ENCODE peak calls at places on chromosomes 5 and 9, in five cellular contexts. J is C1 segment of cervical spinal cord, E is germinal center, Z is DMS 273 treated with DMSO at 0.1 percent for 48 hours, M is WTC11. U is an unnamed sample.
A peak's percentile ranks its signal among the peaks of the same experiment; 100 is the strongest.

GRCh38 chr9:35681341-35682002 is 7.7 kb downstream of the CA9 start:
- DNase-seq in E (no peak), Z (no peak), J (no peak), M (no peak), U (no peak)

GRCh38 chr5:169592937-169593650 is 9.5 kb downstream of the SPDL1 start:
- DNase-seq in Z (no peak), M (no peak), J (no peak), E (no peak), U (no peak)

GRCh38 chr9:119788876-119789275 is 419.6 kb upstream of the BRINP1 start:
- DNase-seq in J (no peak), E (no peak), Z (no peak), M (no peak), U (no peak)

GRCh38 chr9:72592501-72593403 is 71.3 kb downstream of the TMC1 start:
- DNase-seq in E (peak; percentile 23), M (no peak), Z (peak; percentile 13), J (peak; percentile 60), U (peak; percentile 19)

GRCh38 chr5:56829137-56829536 is 13.8 kb downstream of the MAP3K1 start:
- DNase-seq in E (no peak), J (no peak), M (no peak), Z (no peak), U (no peak)

GRCh38 chr9:86389648-86390047 is 35.4 kb upstream of the TUT7 start:
- DNase-seq in M (no peak), J (no peak), Z (no peak), E (no peak), U (no peak)

GRCh38 chr5:176812269-176813259 is 2.2 kb downstream of the UNC5A start:
- DNase-seq in J (peak; percentile 57), E (no peak), Z (no peak), M (peak; percentile 76), U (peak; percentile 66)

GRCh38 chr9:128061305-128061704 is 5.8 kb downstream of the NAIF1 start:
- DNase-seq in E (no peak), M (no peak), Z (no peak), J (no peak), U (no peak)

GRCh38 chr9:130779153-130779855 is 55.8 kb upstream of the ABL1 start:
- DNase-seq in J (no peak), E (no peak), M (no peak), Z (no peak), U (no peak)

GRCh38 chr9:36204906-36205547 is 14.3 kb downstream of the CLTA start:
- DNase-seq in J (no peak), Z (no peak), M (peak; percentile 38), E (no peak), U (no peak)

GRCh38 chr5:87741891-87742290 is 329.2 kb upstream of the CCNH start:
- DNase-seq in E (no peak), M (no peak), Z (no peak), J (no peak), U (no peak)

GRCh38 chr9:35645736-35646582 is 4.8 kb downstream of the SIT1 start:
- DNase-seq in E (peak; percentile 48), J (no peak), Z (no peak), M (peak; percentile 77), U (peak; percentile 71)

GRCh38 chr5:72066658-72067057 is 40.6 kb upstream of the MAP1B start:
- DNase-seq in Z (no peak), E (no peak), J (no peak), M (no peak), U (peak; percentile 29)

GRCh38 chr9:136082496-136083361 is 12.4 kb downstream of the NACC2 start:
- DNase-seq in M (no peak), Z (no peak), E (no peak), J (peak; percentile 44), U (no peak)

GRCh38 chr9:92944921-92945320 is 2.4 kb upstream of the FGD3 start:
- DNase-seq in E (no peak), Z (no peak), J (no peak), M (no peak), U (no peak)

GRCh38 chr5:140568664-140569063 is 4.0 kb downstream of the SLC35A4 start:
- DNase-seq in E (no peak), M (no peak), J (no peak), Z (no peak), U (no peak)

GRCh38 chr9:137812356-137813023 is 65.1 kb upstream of the CACNA1B start:
- DNase-seq in M (no peak), J (no peak), Z (no peak), E (no peak), U (no peak)

GRCh38 chr9:134291452-134291881 is 34.8 kb upstream of the RXRA start:
- DNase-seq in E (no peak), M (no peak), J (no peak), Z (no peak), U (no peak)

U was measured in NCI-H524.